ENCODE peak calls at places on chromosomes 2 and 18, in seven cellular contexts. Z, Q, N, F, J, K and X are unnamed samples.

GRCh38 chr2:219440388-219441256 is 6.0 kb downstream of the SPEG start:
- DNase-seq in N (no peak), K (no peak), Q (no peak), F (no peak), J (peak), Z (no peak), X (no peak)

GRCh38 chr2:213229814-213230213 is 54.5 kb upstream of the SPAG16 start:
- DNase-seq in Z (no peak), N (no peak), F (no peak), Q (no peak), K (no peak), J (no peak), X (no peak)

GRCh38 chr2:241796209-241796608 is 12.8 kb upstream of the NEU4 start:
- DNase-seq in F (no peak), N (peak), K (no peak), J (no peak), Q (no peak), Z (no peak), X (no peak)

GRCh38 chr2:137521653-137522052 is 442.6 kb upstream of the HNMT start:
- DNase-seq in F (no peak), Q (no peak), N (no peak), K (no peak), Z (no peak), J (no peak), X (no peak)

GRCh38 chr2:98474979-98475632 is 30.4 kb downstream of the INPP4A start:
- DNase-seq in J (no peak), Z (no peak), F (no peak), K (no peak), N (no peak), Q (no peak), X (no peak)

GRCh38 chr2:224407241-224407680 is 5.4 kb upstream of the FAM124B start:
- DNase-seq in J (no peak), N (no peak), F (no peak), K (no peak), Q (no peak), Z (no peak), X (no peak)

GRCh38 chr2:26561918-26562810 is 79.0 kb downstream of the CIB4 start:
- DNase-seq in J (peak), F (peak), Q (no peak), N (peak), K (peak), Z (peak), X (peak)

GRCh38 chr2:11410101-11410500 is 55.9 kb downstream of the E2F6 start:
- DNase-seq in F (no peak), Q (no peak), Z (no peak), K (no peak), N (no peak), J (no peak), X (no peak)

GRCh38 chr2:112012556-112012955 is 42.5 kb upstream of the TMEM87B start:
- DNase-seq in Z (no peak), F (no peak), Q (no peak), N (no peak), J (no peak), K (no peak), X (no peak)

GRCh38 chr2:176561706-176562105 is 292.5 kb downstream of the MTX2 start:
- DNase-seq in J (peak), K (no peak), Q (no peak), N (no peak), Z (no peak), F (no peak), X (no peak)

GRCh38 chr2:186405847-186406246 is 80.2 kb upstream of the ZC3H15 start:
- DNase-seq in Q (no peak), J (no peak), N (no peak), F (no peak), Z (no peak), K (no peak), X (no peak)

GRCh38 chr2:84495539-84496146 is 20.7 kb upstream of the DNAH6 start:
- DNase-seq in Q (peak), F (no peak), Z (no peak), N (no peak), J (peak), K (peak), X (peak)

GRCh38 chr18:46373787-46374186 is 269.6 kb downstream of the HAUS1 start:
- DNase-seq in Q (no peak), N (no peak), K (no peak), Z (no peak), F (no peak), J (no peak), X (no peak)

GRCh38 chr2:158234497-158234896 is 132.8 kb downstream of the UPP2 start:
- DNase-seq in Q (no peak), F (no peak), Z (no peak), N (no peak), K (no peak), J (no peak), X (no peak)

GRCh38 chr18:9612215-9612830 is 2.0 kb downstream of the PPP4R1 start:
- DNase-seq in Z (peak), K (peak), F (peak), N (peak), J (peak), Q (peak), X (peak)

GRCh38 chr18:76374330-76375281 is 120.4 kb downstream of the ZNF516 start:
- DNase-seq in N (no peak), F (peak), K (no peak), J (no peak), Q (no peak), Z (no peak), X (no peak)

GRCh38 chr2:230723363-230723762 is 10.7 kb downstream of the CAB39 start:
- DNase-seq in J (no peak), Z (no peak), K (no peak), F (no peak), Q (no peak), N (no peak), X (no peak)

GRCh38 chr2:63712748-63713147 is 124.0 kb downstream of the MDH1 start:
- DNase-seq in F (no peak), N (no peak), K (no peak), J (peak), Q (no peak), Z (no peak), X (no peak)

GRCh38 chr18:12028040-12028628 is 46.8 kb downstream of the IMPA2 start:
- DNase-seq in N (no peak), Q (no peak), Z (no peak), K (no peak), F (no peak), J (no peak), X (no peak)

GRCh38 chr18:79496237-79496977 is 100.7 kb downstream of the NFATC1 start:
- DNase-seq in K (no peak), N (no peak), Z (no peak), F (no peak), J (no peak), Q (no peak), X (no peak)